ENCODE peak calls at places on chromosomes 3 and 15, in five cellular contexts. One of them, this sample, is unnamed.

GRCh38 chr3:15241341-15241740 is 35.3 kb downstream of the CAPN7 start:
- DNase-seq in right atrium auricular region: no peak
- DNase-seq in omental fat pad: no peak
- DNase-seq in Caco-2: peak
- DNase-seq in A673: peak
- DNase-seq in this sample: no peak

GRCh38 chr3:185927501-185928200 is 10.2 kb downstream of the TRA2B start:
- DNase-seq in A673: no peak
- DNase-seq in omental fat pad: no peak
- DNase-seq in right atrium auricular region: no peak
- DNase-seq in Caco-2: no peak
- DNase-seq in this sample: no peak

GRCh38 chr15:92091155-92091734 is 237.7 kb downstream of the SLCO3A1 start:
- DNase-seq in right atrium auricular region: no peak
- DNase-seq in omental fat pad: no peak
- DNase-seq in Caco-2: peak
- DNase-seq in A673: peak
- DNase-seq in this sample: no peak

GRCh38 chr15:68418611-68419161 is 13.3 kb downstream of the ITGA11 start:
- DNase-seq in Caco-2: no peak
- DNase-seq in right atrium auricular region: peak
- DNase-seq in A673: no peak
- DNase-seq in omental fat pad: no peak
- DNase-seq in this sample: peak

GRCh38 chr15:77421370-77421700 is 647 bp downstream of the HMG20A start:
- DNase-seq in right atrium auricular region: no peak
- DNase-seq in Caco-2: peak
- DNase-seq in omental fat pad: no peak
- DNase-seq in A673: no peak
- DNase-seq in this sample: no peak

GRCh38 chr3:142053244-142053643 is 96.1 kb downstream of the TFDP2 start:
- DNase-seq in right atrium auricular region: no peak
- DNase-seq in A673: peak
- DNase-seq in Caco-2: no peak
- DNase-seq in omental fat pad: no peak
- DNase-seq in this sample: no peak

GRCh38 chr3:188362405-188362831 is 208.5 kb downstream of the LPP start:
- DNase-seq in omental fat pad: no peak
- DNase-seq in A673: no peak
- DNase-seq in right atrium auricular region: no peak
- DNase-seq in Caco-2: no peak
- DNase-seq in this sample: no peak

GRCh38 chr15:46636220-46636619 is 1001.4 kb downstream of the SQOR start:
- DNase-seq in A673: peak
- DNase-seq in right atrium auricular region: no peak
- DNase-seq in Caco-2: peak
- DNase-seq in omental fat pad: no peak
- DNase-seq in this sample: no peak

GRCh38 chr3:44469914-44470313 is 7.6 kb downstream of the ZNF445 start:
- DNase-seq in A673: no peak
- DNase-seq in right atrium auricular region: no peak
- DNase-seq in omental fat pad: no peak
- DNase-seq in Caco-2: no peak
- DNase-seq in this sample: peak

GRCh38 chr15:95086543-95087252 is 855.3 kb downstream of the MCTP2 start:
- DNase-seq in Caco-2: no peak
- DNase-seq in right atrium auricular region: no peak
- DNase-seq in omental fat pad: no peak
- DNase-seq in A673: no peak
- DNase-seq in this sample: no peak

GRCh38 chr3:82087958-82088357 is 326.5 kb upstream of the GBE1 start:
- DNase-seq in right atrium auricular region: no peak
- DNase-seq in Caco-2: no peak
- DNase-seq in A673: no peak
- DNase-seq in omental fat pad: no peak
- DNase-seq in this sample: no peak

GRCh38 chr3:32334675-32335074 is 57.0 kb upstream of the CMTM7 start:
- DNase-seq in right atrium auricular region: no peak
- DNase-seq in A673: no peak
- DNase-seq in Caco-2: peak
- DNase-seq in omental fat pad: no peak
- DNase-seq in this sample: no peak
- TF ChIP-seq CTCF in right atrium auricular region: no peak
- TF ChIP-seq CTCF in A673: peak
- TF ChIP-seq CTCF in Caco-2: no peak
- TF ChIP-seq CTCF in omental fat pad: no peak
- TF ChIP-seq CTCF in this sample: peak

GRCh38 chr15:98382139-98382538 is 266.2 kb upstream of the IGF1R start:
- DNase-seq in Caco-2: no peak
- DNase-seq in A673: no peak
- DNase-seq in right atrium auricular region: no peak
- DNase-seq in omental fat pad: no peak
- DNase-seq in this sample: peak
- TF ChIP-seq CTCF in Caco-2: no peak
- TF ChIP-seq CTCF in A673: peak
- TF ChIP-seq CTCF in right atrium auricular region: no peak
- TF ChIP-seq CTCF in omental fat pad: no peak
- TF ChIP-seq CTCF in this sample: no peak

GRCh38 chr3:39137991-39138803 is 15.2 kb downstream of the CSRNP1 start:
- DNase-seq in Caco-2: no peak
- DNase-seq in omental fat pad: no peak
- DNase-seq in A673: no peak
- DNase-seq in right atrium auricular region: no peak
- DNase-seq in this sample: no peak

GRCh38 chr3:39135170-39135805 is 18.1 kb downstream of the CSRNP1 start:
- DNase-seq in omental fat pad: no peak
- DNase-seq in Caco-2: no peak
- DNase-seq in A673: no peak
- DNase-seq in right atrium auricular region: peak
- DNase-seq in this sample: no peak

GRCh38 chr3:39137435-39137936 is 15.9 kb downstream of the CSRNP1 start:
- DNase-seq in A673: no peak
- DNase-seq in omental fat pad: no peak
- DNase-seq in right atrium auricular region: no peak
- DNase-seq in Caco-2: no peak
- DNase-seq in this sample: no peak

GRCh38 chr3:39138804-39139415 is 14.5 kb downstream of the CSRNP1 start:
- DNase-seq in right atrium auricular region: no peak
- DNase-seq in A673: no peak
- DNase-seq in Caco-2: no peak
- DNase-seq in omental fat pad: no peak
- DNase-seq in this sample: no peak

DNA sequence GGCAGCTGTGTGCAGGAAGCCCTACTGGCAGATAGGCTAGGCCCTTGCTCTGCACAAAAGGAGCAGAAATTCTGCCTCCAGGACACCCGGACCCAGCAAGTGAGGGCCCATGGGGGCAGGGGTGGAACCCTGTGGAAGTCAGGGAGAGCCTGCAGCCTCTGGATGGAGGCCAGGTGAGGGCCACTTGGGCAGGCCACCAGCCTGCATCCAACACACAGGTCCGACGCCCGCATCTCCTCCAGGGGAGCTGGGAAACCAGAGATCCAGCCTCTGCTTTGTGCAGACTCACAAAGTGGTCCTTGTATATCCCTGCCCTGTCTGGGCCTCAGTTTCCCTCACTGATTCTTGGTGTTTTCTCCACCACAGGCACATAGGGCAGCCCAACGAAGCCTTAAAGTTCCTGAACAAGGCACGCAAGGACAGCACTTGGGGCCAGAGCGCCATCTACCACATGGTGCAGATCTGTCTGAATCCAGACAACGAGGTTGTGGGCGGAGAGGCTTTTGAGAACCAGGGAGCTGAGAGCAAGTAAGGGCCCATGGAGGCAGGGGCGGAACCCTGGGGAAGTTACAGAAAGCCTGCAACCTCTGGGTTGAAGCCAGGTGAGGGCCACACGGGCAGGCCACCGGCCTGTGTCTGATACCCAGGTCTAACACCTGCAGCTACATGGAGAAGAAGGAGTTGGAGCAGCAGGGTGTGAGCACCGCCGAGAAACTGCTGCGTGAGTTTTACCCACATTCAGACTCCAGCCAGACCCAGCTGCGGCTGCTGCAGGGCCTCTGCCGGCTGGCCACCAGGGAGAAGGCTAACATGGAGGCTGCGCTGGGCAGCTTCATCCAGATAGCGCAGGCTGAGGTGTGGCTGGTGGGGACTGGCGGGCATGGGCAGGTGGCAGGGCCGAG is 16.6 kb downstream of the CSRNP1 start:
- DNase-seq in A673: no peak
- DNase-seq in Caco-2: no peak
- DNase-seq in right atrium auricular region: no peak
- DNase-seq in omental fat pad: no peak
- DNase-seq in this sample: no peak
- TF ChIP-seq CTCF in A673: no peak
- TF ChIP-seq CTCF in Caco-2: no peak
- TF ChIP-seq CTCF in right atrium auricular region: no peak
- TF ChIP-seq CTCF in omental fat pad: no peak
- TF ChIP-seq CTCF in this sample: no peak

GRCh38 chr3:51389423-51390183 is 1.5 kb upstream of the RBM15B start:
- DNase-seq in A673: peak
- DNase-seq in omental fat pad: no peak
- DNase-seq in Caco-2: peak
- DNase-seq in right atrium auricular region: peak
- DNase-seq in this sample: peak

GRCh38 chr3:51391566-51392300 is 648 bp downstream of the RBM15B start:
- DNase-seq in A673: peak
- DNase-seq in right atrium auricular region: no peak
- DNase-seq in omental fat pad: no peak
- DNase-seq in Caco-2: peak
- DNase-seq in this sample: no peak

GRCh38 chr3:51390186-51390585 is 899 bp upstream of the RBM15B start:
- DNase-seq in Caco-2: no peak
- DNase-seq in right atrium auricular region: no peak
- DNase-seq in omental fat pad: no peak
- DNase-seq in A673: no peak
- DNase-seq in this sample: no peak

GRCh38 chr3:51391075-51391565 is at the start of gene RBM15B:
- DNase-seq in omental fat pad: peak
- DNase-seq in Caco-2: peak
- DNase-seq in right atrium auricular region: peak
- DNase-seq in A673: peak
- DNase-seq in this sample: peak

DNA sequence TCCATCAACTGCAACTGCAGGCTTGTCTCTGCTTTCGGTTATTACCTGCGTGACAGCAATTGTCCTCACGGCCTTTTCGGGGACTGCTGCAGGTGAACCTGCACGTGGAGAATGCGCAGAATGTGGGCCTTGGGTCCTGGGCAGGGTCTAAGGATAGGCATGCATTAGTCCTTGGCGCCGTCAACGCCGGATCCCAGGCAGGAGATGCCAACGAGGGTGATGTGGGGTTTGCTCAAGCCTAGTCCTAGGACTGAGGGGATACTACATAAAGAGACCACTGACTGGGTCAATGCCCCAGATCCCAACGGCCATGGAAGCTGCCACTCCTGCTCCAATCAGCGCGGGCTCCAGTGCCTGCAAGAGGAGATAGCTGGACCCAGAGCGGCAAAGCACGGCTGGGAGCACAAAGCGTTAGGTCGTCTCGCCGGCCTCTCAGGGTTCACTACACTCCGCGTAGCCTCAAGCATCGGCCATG is 448 bp upstream of the RBM15B start:
- DNase-seq in omental fat pad: no peak
- DNase-seq in Caco-2: no peak
- DNase-seq in right atrium auricular region: no peak
- DNase-seq in A673: no peak
- DNase-seq in this sample: no peak
- TF ChIP-seq CTCF in omental fat pad: no peak
- TF ChIP-seq CTCF in Caco-2: peak
- TF ChIP-seq CTCF in right atrium auricular region: peak
- TF ChIP-seq CTCF in A673: peak
- TF ChIP-seq CTCF in this sample: no peak

DNA sequence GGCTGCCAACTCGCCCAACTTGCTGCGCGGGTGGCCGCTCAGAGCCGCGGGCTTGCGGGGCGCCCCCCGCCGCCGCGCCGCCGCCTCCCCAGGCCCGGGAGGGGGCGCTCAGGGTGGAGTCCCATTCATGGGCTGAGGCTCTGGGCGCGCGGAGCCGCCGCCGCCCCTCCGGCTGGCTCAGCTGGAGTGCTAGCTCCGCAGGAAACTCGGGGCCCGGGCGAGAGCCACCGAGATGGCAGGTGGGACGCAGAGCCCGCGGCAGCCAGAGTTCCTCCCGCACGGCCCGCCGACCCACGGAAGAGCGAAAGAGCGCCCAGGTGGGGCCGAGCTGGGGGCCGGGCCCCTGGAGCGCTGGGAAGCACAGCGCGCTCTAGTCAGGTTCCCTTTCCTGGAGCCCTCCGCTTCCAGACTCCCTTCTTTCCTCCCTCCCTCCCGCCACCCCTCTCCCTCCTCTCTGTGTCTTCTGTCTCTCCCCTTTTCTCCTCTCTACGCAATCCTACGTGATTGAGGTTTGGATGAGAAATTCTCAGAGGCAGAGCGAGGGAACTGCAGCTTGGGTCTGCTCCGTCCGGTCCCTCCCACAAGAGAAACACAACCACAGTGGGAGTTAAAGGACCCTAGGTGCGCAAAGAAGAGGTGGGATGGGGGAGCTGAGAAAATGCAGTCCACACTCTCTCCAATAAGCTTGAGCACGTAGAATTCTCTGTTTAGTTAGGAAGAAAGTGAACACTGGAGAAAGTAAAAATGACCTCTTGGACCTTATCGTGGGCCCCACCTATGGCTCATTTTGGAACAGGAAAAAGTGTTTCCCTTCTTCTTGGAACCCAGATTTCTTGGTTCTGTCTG is 317.3 kb downstream of the FGF12 start:
- DNase-seq in Caco-2: no peak
- DNase-seq in omental fat pad: no peak
- DNase-seq in right atrium auricular region: no peak
- DNase-seq in A673: peak
- DNase-seq in this sample: no peak
- TF ChIP-seq CTCF in Caco-2: no peak
- TF ChIP-seq CTCF in omental fat pad: no peak
- TF ChIP-seq CTCF in right atrium auricular region: no peak
- TF ChIP-seq CTCF in A673: peak
- TF ChIP-seq CTCF in this sample: no peak

GRCh38 chr15:89139613-89140499 is 51.6 kb downstream of the ABHD2 start:
- DNase-seq in Caco-2: peak
- DNase-seq in A673: peak
- DNase-seq in right atrium auricular region: no peak
- DNase-seq in omental fat pad: no peak
- DNase-seq in this sample: no peak
- TF ChIP-seq CTCF in Caco-2: peak
- TF ChIP-seq CTCF in A673: peak
- TF ChIP-seq CTCF in right atrium auricular region: no peak
- TF ChIP-seq CTCF in omental fat pad: no peak
- TF ChIP-seq CTCF in this sample: peak

GRCh38 chr3:149128856-149129255 is 582 bp upstream of the HPS3 start:
- DNase-seq in right atrium auricular region: no peak
- DNase-seq in omental fat pad: no peak
- DNase-seq in Caco-2: no peak
- DNase-seq in A673: no peak
- DNase-seq in this sample: no peak

GRCh38 chr3:149131594-149131993 is 2.2 kb downstream of the HPS3 start:
- DNase-seq in A673: no peak
- DNase-seq in right atrium auricular region: no peak
- DNase-seq in Caco-2: no peak
- DNase-seq in omental fat pad: no peak
- DNase-seq in this sample: no peak

GRCh38 chr3:149134560-149134959 is 5.1 kb downstream of the HPS3 start:
- DNase-seq in right atrium auricular region: no peak
- DNase-seq in A673: no peak
- DNase-seq in Caco-2: no peak
- DNase-seq in omental fat pad: no peak
- DNase-seq in this sample: no peak

GRCh38 chr3:149129326-149130123 is at the start of gene HPS3:
- DNase-seq in A673: peak
- DNase-seq in Caco-2: peak
- DNase-seq in right atrium auricular region: peak
- DNase-seq in omental fat pad: peak
- DNase-seq in this sample: peak
- TF ChIP-seq CTCF in A673: no peak
- TF ChIP-seq CTCF in Caco-2: no peak
- TF ChIP-seq CTCF in right atrium auricular region: no peak
- TF ChIP-seq CTCF in omental fat pad: no peak
- TF ChIP-seq CTCF in this sample: no peak

This sample was measured in osteocyte.